ENCODE peak calls at places on chromosomes 6 and 20, in six cellular contexts. R, M, D, X, Z and O are unnamed samples.

GRCh38 chr20:49430320-49430719 is 52.1 kb downstream of the KCNB1 start:
- DNase-seq in R (no peak), Z (no peak), X (no peak), D (no peak), M (no peak), O (no peak)

GRCh38 chr6:168574699-168575195 is 133.8 kb downstream of the SMOC2 start:
- DNase-seq in R (no peak), M (peak; percentile 17), X (peak; percentile 59), D (no peak), Z (no peak), O (no peak)

GRCh38 chr6:136549359-136550044 is 720 bp downstream of the MAP7 start:
- DNase-seq in X (no peak), M (peak; percentile 37), Z (peak; percentile 30), D (peak; percentile 50), R (no peak), O (no peak)

GRCh38 chr20:17870063-17870740 is 98.4 kb downstream of the SNX5 start:
- DNase-seq in R (no peak), D (no peak), X (no peak), Z (no peak), M (no peak), O (peak; percentile 54)

GRCh38 chr6:153568601-153569000 is 437.5 kb upstream of the RGS17 start:
- DNase-seq in M (no peak), Z (no peak), X (peak; percentile 79), R (peak; percentile 42), D (no peak), O (peak; percentile 63)

GRCh38 chr6:165895421-165896165 is 232.6 kb upstream of the PDE10A start:
- DNase-seq in Z (no peak), R (no peak), X (no peak), M (no peak), D (no peak), O (peak; percentile 23)

GRCh38 chr6:55131616-55132015 is 42.7 kb upstream of the HCRTR2 start:
- DNase-seq in R (no peak), Z (no peak), D (no peak), M (no peak), X (no peak), O (no peak)

GRCh38 chr6:52304917-52305316 is 20.4 kb upstream of the MCM3 start:
- DNase-seq in M (peak; percentile 44), X (no peak), Z (no peak), R (no peak), D (no peak), O (peak; percentile 19)

GRCh38 chr6:159720708-159721107 is 6.6 kb upstream of the WTAP start:
- DNase-seq in D (no peak), M (peak; percentile 44), R (no peak), Z (peak; percentile 30), X (no peak), O (peak; percentile 40)

GRCh38 chr20:2874456-2874855 is 1.2 kb downstream of the PTPRA start:
- DNase-seq in R (no peak), X (no peak), M (no peak), Z (no peak), D (no peak), O (peak; percentile 38)

GRCh38 chr6:155455766-155456165 is at the start of gene NOX3:
- DNase-seq in X (no peak), R (no peak), M (no peak), Z (no peak), D (no peak), O (no peak)

GRCh38 chr6:139152892-139153271 is 18.0 kb downstream of the HECA start:
- DNase-seq in Z (no peak), R (no peak), M (no peak), X (no peak), D (no peak), O (peak; percentile 53)

GRCh38 chr6:159168536-159169192 is 536 bp upstream of the FNDC1 start:
- DNase-seq in R (peak; percentile 23), Z (no peak), D (peak; percentile 61), X (no peak), M (peak; percentile 85), O (peak; percentile 47)

GRCh38 chr20:4289875-4290274 is 274.5 kb upstream of the RNF24 start:
- DNase-seq in R (no peak), D (no peak), Z (no peak), X (no peak), M (no peak), O (no peak)

GRCh38 chr6:72406517-72406916 is 215.3 kb upstream of the KCNQ5 start:
- DNase-seq in R (no peak), M (no peak), Z (no peak), X (no peak), D (no peak), O (no peak)

GRCh38 chr6:17178754-17179153 is 76.9 kb downstream of the STMND1 start:
- DNase-seq in R (no peak), X (no peak), M (no peak), D (no peak), Z (no peak), O (no peak)

GRCh38 chr6:34246563-34247391 is 2.0 kb downstream of the SMIM29 start:
- DNase-seq in R (peak; percentile 28), D (peak; percentile 39), M (peak; percentile 47), X (peak; percentile 45), Z (no peak), O (peak; percentile 57)

GRCh38 chr20:48770700-48771099 is 57.1 kb downstream of the PREX1 start:
- DNase-seq in D (no peak), Z (no peak), R (no peak), M (no peak), X (no peak), O (no peak)

GRCh38 chr6:97053643-97054411 is 129.3 kb downstream of the KLHL32 start:
- DNase-seq in R (no peak), Z (no peak), M (peak; percentile 21), D (no peak), X (peak; percentile 38), O (peak; percentile 37)

GRCh38 chr6:148364056-148364844 is 21.6 kb downstream of the SASH1 start:
- DNase-seq in R (peak; percentile 72), D (no peak), M (no peak), X (peak; percentile 54), Z (no peak), O (peak; percentile 94)

GRCh38 chr6:11702039-11702795 is 76.4 kb downstream of the ADTRP start:
- DNase-seq in X (peak; percentile 46), R (peak; percentile 60), D (no peak), M (no peak), Z (no peak), O (peak; percentile 76)

GRCh38 chr20:21936261-21936660 is 230.8 kb downstream of the PAX1 start:
- DNase-seq in D (no peak), M (no peak), R (no peak), Z (no peak), X (no peak), O (no peak)
- TF ChIP-seq CTCF in D (no peak), M (no peak), R (no peak), Z (no peak), X (no peak), O (no peak)

GRCh38 chr20:51732454-51732791 is 35.8 kb downstream of the ATP9A start:
- DNase-seq in X (no peak), M (no peak), D (no peak), R (no peak), Z (no peak), O (peak; percentile 46)

GRCh38 chr20:51734876-51735499 is 33.2 kb downstream of the ATP9A start:
- DNase-seq in Z (no peak), X (no peak), D (no peak), M (no peak), R (no peak), O (no peak)

GRCh38 chr20:51729771-51730170 is 38.4 kb downstream of the ATP9A start:
- DNase-seq in R (no peak), Z (no peak), M (no peak), X (no peak), D (no peak), O (no peak)

GRCh38 chr20:51733070-51733469 is 35.1 kb downstream of the ATP9A start:
- DNase-seq in M (no peak), R (no peak), Z (no peak), X (no peak), D (no peak), O (no peak)

GRCh38 chr20:51731771-51732453 is 36.3 kb downstream of the ATP9A start:
- DNase-seq in X (peak; percentile 32), Z (no peak), R (peak; percentile 14), M (no peak), D (no peak), O (no peak)
- H3K4me3 ChIP-seq in X (no peak overlapping the region), Z (no peak overlapping the region), R (no peak overlapping the region), M (no peak overlapping the region), D (peak overlapping the region; percentile 8), O (no peak overlapping the region)

DNA sequence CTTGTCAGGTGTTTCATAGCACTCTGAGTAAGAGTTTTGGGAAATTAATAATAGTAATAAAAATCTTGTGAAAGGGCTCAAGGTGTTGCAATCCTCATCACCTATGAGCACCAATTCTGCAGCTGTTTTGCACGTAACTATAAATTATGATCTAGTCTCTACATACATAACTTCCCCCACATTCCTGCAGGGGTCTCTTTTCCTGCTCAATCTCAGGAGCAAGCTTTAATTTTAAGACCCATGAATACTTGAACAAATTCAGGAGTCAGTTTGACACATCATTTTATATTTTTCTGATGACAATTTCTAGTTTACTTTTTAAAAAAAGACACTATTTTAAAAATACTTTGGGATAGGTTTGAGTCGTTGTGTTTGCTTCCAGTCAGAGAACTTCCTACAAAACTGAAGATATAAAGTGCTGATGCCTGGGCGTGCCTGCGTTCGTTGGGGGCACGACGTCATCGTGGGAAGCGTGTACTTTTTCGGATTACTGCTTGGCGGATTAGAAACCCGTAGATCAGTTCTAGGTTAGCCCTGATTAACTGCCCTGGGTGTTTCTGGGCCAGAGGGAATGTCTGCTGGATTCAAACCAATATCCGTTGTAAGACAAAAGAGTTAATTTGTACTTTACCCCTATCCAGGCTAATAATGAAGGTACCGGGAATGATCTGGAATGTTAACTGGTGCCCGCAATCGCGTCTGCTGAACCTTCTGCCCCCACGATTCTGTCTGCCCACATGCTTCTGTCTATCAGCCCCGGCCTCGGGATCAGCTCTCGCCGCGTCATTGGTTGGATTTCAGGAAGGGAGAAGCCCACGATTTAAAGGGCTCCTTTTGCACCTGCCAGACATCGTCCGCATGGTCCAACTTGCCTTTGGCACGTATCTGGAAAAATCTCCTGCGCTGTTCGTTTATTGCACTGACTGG is 940 bp upstream of the E2F3 start:
- DNase-seq in X (peak; percentile 83), R (peak; percentile 12), D (peak; percentile 79), Z (peak; percentile 7), M (peak; percentile 81), O (peak; percentile 24)
- TF ChIP-seq CTCF in X (peak; percentile 67), R (peak; percentile 59), D (peak; percentile 32), Z (no peak), M (peak; percentile 46), O (peak; percentile 35)

DNA sequence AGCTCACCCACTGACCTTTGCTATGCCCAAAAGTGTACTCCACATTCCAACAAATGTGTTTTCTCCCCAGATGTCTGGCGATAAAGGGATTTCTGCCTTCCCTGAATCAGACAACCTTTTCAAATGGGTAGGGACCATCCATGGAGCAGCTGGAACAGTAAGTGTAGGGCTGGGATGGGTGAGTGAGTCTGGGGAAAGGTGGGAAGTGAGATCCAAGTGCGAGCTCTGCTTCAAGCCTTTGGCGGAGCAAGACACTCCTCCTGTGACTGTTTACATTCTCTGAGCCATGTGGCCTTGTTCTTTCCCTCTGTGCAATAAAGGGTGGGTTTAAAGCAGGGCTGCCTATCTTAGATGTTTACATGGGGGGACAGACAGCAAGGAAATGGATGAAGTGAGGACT is 1.9 kb downstream of the UBE2C start:
- DNase-seq in R (no peak), D (no peak), Z (no peak), M (no peak), X (no peak), O (no peak)
- H3K4me3 ChIP-seq in R (peak overlapping the region; percentile 15), D (no peak overlapping the region), Z (no peak overlapping the region), M (no peak overlapping the region), X (peak overlapping the region; percentile 96), O (peak overlapping the region; percentile 37)